ENCODE peak calls at places on chromosomes 13 and 19, in five cellular contexts. One of them, this sample, is unnamed.

GRCh38 chr19:2353159-2353894 is 6.7 kb upstream of the TMPRSS9 start:
- DNase-seq in mesendoderm: no peak
- DNase-seq in hypothalamus: no peak
- DNase-seq in non-pigmented ciliary epithelial cell: no peak
- DNase-seq in fibroblast of lung: no peak
- DNase-seq in this sample: no peak

GRCh38 chr19:30719189-30719990 is 347.2 kb downstream of the ZNF536 start:
- DNase-seq in mesendoderm: peak
- DNase-seq in hypothalamus: peak
- DNase-seq in non-pigmented ciliary epithelial cell: no peak
- DNase-seq in fibroblast of lung: peak
- DNase-seq in this sample: no peak

GRCh38 chr19:1466461-1467227 is 12.4 kb downstream of the C19orf25 start:
- DNase-seq in mesendoderm: no peak
- DNase-seq in hypothalamus: no peak
- DNase-seq in non-pigmented ciliary epithelial cell: no peak
- DNase-seq in fibroblast of lung: no peak
- DNase-seq in this sample: no peak

GRCh38 chr19:42246143-42246868 is 3.9 kb upstream of the GSK3A start:
- DNase-seq in mesendoderm: peak
- DNase-seq in hypothalamus: peak
- DNase-seq in non-pigmented ciliary epithelial cell: no peak
- DNase-seq in fibroblast of lung: peak
- DNase-seq in this sample: peak

GRCh38 chr13:97233499-97233898 is 11.4 kb downstream of the MBNL2 start:
- DNase-seq in mesendoderm: no peak
- DNase-seq in hypothalamus: no peak
- DNase-seq in non-pigmented ciliary epithelial cell: no peak
- DNase-seq in fibroblast of lung: no peak
- DNase-seq in this sample: no peak

GRCh38 chr13:39461685-39462266 is 141.2 kb downstream of the LHFPL6 start:
- DNase-seq in mesendoderm: peak
- DNase-seq in hypothalamus: no peak
- DNase-seq in non-pigmented ciliary epithelial cell: no peak
- DNase-seq in fibroblast of lung: no peak
- DNase-seq in this sample: no peak

GRCh38 chr19:30391554-30392551 is 19.7 kb downstream of the ZNF536 start:
- DNase-seq in mesendoderm: peak
- DNase-seq in hypothalamus: no peak
- DNase-seq in non-pigmented ciliary epithelial cell: no peak
- DNase-seq in fibroblast of lung: no peak
- DNase-seq in this sample: no peak

GRCh38 chr19:43229315-43229714 is 23.9 kb upstream of the PSG4 start:
- DNase-seq in mesendoderm: peak
- DNase-seq in hypothalamus: no peak
- DNase-seq in non-pigmented ciliary epithelial cell: no peak
- DNase-seq in fibroblast of lung: no peak
- DNase-seq in this sample: no peak

GRCh38 chr13:112904436-112904960 is 64.5 kb upstream of the MCF2L start:
- DNase-seq in mesendoderm: no peak
- DNase-seq in hypothalamus: no peak
- DNase-seq in non-pigmented ciliary epithelial cell: no peak
- DNase-seq in fibroblast of lung: no peak
- DNase-seq in this sample: no peak

GRCh38 chr19:11264452-11265176 is 2.3 kb upstream of the DOCK6 start:
- DNase-seq in mesendoderm: peak
- DNase-seq in hypothalamus: no peak
- DNase-seq in non-pigmented ciliary epithelial cell: no peak
- DNase-seq in fibroblast of lung: no peak
- DNase-seq in this sample: no peak

GRCh38 chr19:44968118-44968517 is 12.9 kb downstream of the CLPTM1 start:
- DNase-seq in mesendoderm: no peak
- DNase-seq in hypothalamus: no peak
- DNase-seq in non-pigmented ciliary epithelial cell: no peak
- DNase-seq in fibroblast of lung: no peak
- DNase-seq in this sample: no peak

GRCh38 chr13:39329182-39329639 is 273.8 kb downstream of the LHFPL6 start:
- DNase-seq in mesendoderm: no peak
- DNase-seq in hypothalamus: no peak
- DNase-seq in non-pigmented ciliary epithelial cell: no peak
- DNase-seq in fibroblast of lung: no peak
- DNase-seq in this sample: no peak

GRCh38 chr13:26964278-26965057 is 203.9 kb upstream of the GPR12 start:
- DNase-seq in mesendoderm: no peak
- DNase-seq in hypothalamus: no peak
- DNase-seq in non-pigmented ciliary epithelial cell: no peak
- DNase-seq in fibroblast of lung: no peak
- DNase-seq in this sample: peak

GRCh38 chr19:2487780-2488330 is 11.9 kb downstream of the GADD45B start:
- DNase-seq in mesendoderm: no peak
- DNase-seq in hypothalamus: no peak
- DNase-seq in non-pigmented ciliary epithelial cell: no peak
- DNase-seq in fibroblast of lung: no peak
- DNase-seq in this sample: no peak

GRCh38 chr19:19751846-19752245 is 18.9 kb upstream of the ZNF14 start:
- DNase-seq in mesendoderm: no peak
- DNase-seq in hypothalamus: no peak
- DNase-seq in non-pigmented ciliary epithelial cell: no peak
- DNase-seq in fibroblast of lung: no peak
- DNase-seq in this sample: no peak

GRCh38 chr19:16000024-16000687 is 51.3 kb downstream of the OR10H4 start:
- DNase-seq in mesendoderm: no peak
- DNase-seq in hypothalamus: no peak
- DNase-seq in non-pigmented ciliary epithelial cell: no peak
- DNase-seq in fibroblast of lung: no peak
- DNase-seq in this sample: no peak

This sample was measured in SHP77 treated with DMSO at 0.1 percent for 48 hours.